ENCODE peak calls at places on chromosomes 13 and 19, in seven cellular contexts. K is A549; U is astrocyte; V is CD8-positive, alpha-beta T cell; D is Panc1; X is left ventricle myocardium inferior; I is AG04450. C is an unnamed sample. For H3K9me3, the result is how much of the 10 kb centered on the place peaks cover.

GRCh38 chr13:100040196-100040595 is 48.7 kb upstream of the PCCA start:
- DNase-seq in X (no peak), K (peak), V (no peak), D (no peak), I (no peak), U (no peak), C (no peak)

GRCh38 chr13:66618702-66619101 is 611.4 kb downstream of the PCDH9 start:
- DNase-seq in K (peak), X (no peak), U (peak), I (peak), V (no peak), D (no peak), C (no peak)

GRCh38 chr13:96984061-96984508 is 10.2 kb downstream of the OXGR1 start:
- DNase-seq in K (no peak), I (no peak), X (no peak), V (no peak), D (no peak), U (no peak), C (no peak)

GRCh38 chr13:108957369-108958012 is 328.1 kb downstream of the MYO16 start:
- DNase-seq in I (peak), V (no peak), X (no peak), U (peak), K (peak), D (no peak), C (no peak)

GRCh38 chr13:99895999-99896695 is 75.4 kb downstream of the ZIC5 start:
- DNase-seq in U (no peak), X (no peak), I (no peak), V (no peak), D (no peak), K (no peak), C (no peak)

GRCh38 chr13:30395192-30396158 is 26.8 kb upstream of the UBE2L5 start:
- DNase-seq in K (peak), D (peak), X (peak), V (peak), U (peak), I (peak), C (peak)

GRCh38 chr19:14606627-14607026 is 23.7 kb downstream of the CLEC17A start:
- DNase-seq in K (no peak), V (no peak), U (no peak), X (no peak), D (no peak), I (no peak), C (no peak)

GRCh38 chr13:44394649-44395048 is 21.0 kb downstream of the SERP2 start:
- DNase-seq in I (no peak), V (no peak), D (no peak), K (no peak), X (no peak), U (no peak), C (no peak)

GRCh38 chr13:36674337-36675212 is 755 bp downstream of the SERTM1 start:
- DNase-seq in U (no peak), I (no peak), K (no peak), D (no peak), V (no peak), X (no peak), C (no peak)

GRCh38 chr13:47005761-47006414 is 109.0 kb upstream of the HTR2A start:
- DNase-seq in I (no peak), U (no peak), V (no peak), K (no peak), X (no peak), D (no peak), C (no peak)

GRCh38 chr13:110856941-110857835 is 57.7 kb downstream of the ANKRD10 start:
- DNase-seq in X (no peak), K (no peak), U (no peak), V (no peak), I (no peak), D (no peak), C (no peak)

GRCh38 chr13:80979035-80979641 is 638.2 kb upstream of the SPRY2 start:
- DNase-seq in K (peak), X (no peak), D (peak), I (peak), V (no peak), U (peak), C (no peak)

GRCh38 chr19:57288373-57288772 is 8.1 kb downstream of the ZNF460 start:
- DNase-seq in I (no peak), D (no peak), X (no peak), K (no peak), V (no peak), U (no peak), C (no peak)

GRCh38 chr13:99589575-99589974 is 88.3 kb downstream of the TM9SF2 start:
- DNase-seq in I (no peak), U (no peak), K (no peak), V (no peak), D (no peak), X (no peak), C (no peak)

GRCh38 chr13:68176486-68176885 is 946.4 kb upstream of the PCDH9 start:
- DNase-seq in I (peak), D (no peak), K (peak), V (no peak), X (no peak), U (peak), C (no peak)

GRCh38 chr13:29384466-29384865 is 211.0 kb downstream of the SLC7A1 start:
- DNase-seq in X (peak), I (no peak), U (no peak), V (no peak), K (no peak), D (no peak), C (no peak)

GRCh38 chr19:13859361-13859880 is 17.5 kb upstream of the NANOS3 start:
- DNase-seq in X (no peak), K (peak), I (no peak), D (no peak), V (no peak), U (peak), C (no peak)

GRCh38 chr19:30622276-30622675 is 250.1 kb downstream of the ZNF536 start:
- DNase-seq in X (no peak), D (no peak), V (no peak), I (no peak), K (no peak), U (no peak), C (no peak)

GRCh38 chr13:69660155-69660554 is 447.5 kb upstream of the ATXN8OS start:
- DNase-seq in D (no peak), X (no peak), K (no peak), I (no peak), U (no peak), V (no peak), C (no peak)

GRCh38 chr19:45506991-45507863 is at the start of gene VASP:
- DNase-seq in X (peak), K (peak), D (no peak), V (peak), I (no peak), U (peak), C (peak)

GRCh38 chr19:7427944-7428343 is 60.9 kb downstream of the PEX11G start:
- DNase-seq in U (peak), I (peak), D (no peak), V (no peak), X (no peak), K (no peak), C (no peak)

GRCh38 chr13:30832845-30833332 is 73.2 kb upstream of the MEDAG start:
- DNase-seq in I (no peak), D (no peak), K (peak), V (no peak), U (peak), X (peak), C (no peak)

GRCh38 chr13:101727118-101727517 is 274.6 kb downstream of the ITGBL1 start:
- DNase-seq in K (no peak), U (no peak), I (no peak), X (no peak), V (no peak), D (no peak), C (no peak)

DNA sequence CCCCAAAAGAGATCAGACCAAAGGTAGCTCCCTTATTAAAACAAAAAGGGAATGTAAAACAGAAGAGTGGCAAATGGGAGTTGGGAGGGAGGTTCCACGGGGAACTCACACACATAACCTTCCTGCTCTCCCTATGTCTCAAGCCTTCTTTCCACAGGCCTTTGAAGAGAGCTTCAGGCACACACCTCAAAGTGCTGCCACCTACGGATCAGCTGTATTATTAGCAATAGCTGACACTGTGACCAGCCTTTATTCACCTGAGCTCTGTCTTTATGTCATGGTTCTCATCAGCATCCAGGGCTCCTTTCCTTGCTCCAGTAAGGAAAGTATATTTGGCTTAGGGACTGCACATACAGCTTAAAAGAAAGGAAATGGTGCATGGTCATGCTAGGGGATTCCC is 11.3 kb downstream of the ZNF571 start:
- DNase-seq in I (no peak), V (no peak), K (no peak), D (no peak), U (no peak), X (no peak), C (no peak)
- H3K9me3 ChIP-seq in I (under half), V (half or more), K (half or more), D (half or more), U (under half), X (under half), C (under half)

GRCh38 chr13:114087430-114087829 is 45.0 kb downstream of the RASA3 start:
- DNase-seq in D (no peak), X (no peak), U (no peak), V (no peak), I (no peak), K (no peak), C (no peak)

GRCh38 chr13:114088234-114088633 is 44.2 kb downstream of the RASA3 start:
- DNase-seq in U (no peak), D (no peak), I (no peak), V (no peak), X (no peak), K (no peak), C (no peak)

GRCh38 chr13:114089751-114090400 is 42.5 kb downstream of the RASA3 start:
- DNase-seq in I (no peak), K (no peak), D (no peak), X (no peak), V (no peak), U (no peak), C (no peak)

GRCh38 chr13:114089341-114089740 is 43.1 kb downstream of the RASA3 start:
- DNase-seq in U (no peak), V (no peak), I (no peak), X (no peak), K (no peak), D (no peak), C (no peak)

GRCh38 chr13:114088863-114089262 is 43.6 kb downstream of the RASA3 start:
- DNase-seq in K (no peak), V (no peak), U (no peak), D (no peak), I (no peak), X (no peak), C (no peak)
- H3K9me3 ChIP-seq in K (under half), V (under half), U (under half), D (under half), I (under half), X (under half), C (under half)

DNA sequence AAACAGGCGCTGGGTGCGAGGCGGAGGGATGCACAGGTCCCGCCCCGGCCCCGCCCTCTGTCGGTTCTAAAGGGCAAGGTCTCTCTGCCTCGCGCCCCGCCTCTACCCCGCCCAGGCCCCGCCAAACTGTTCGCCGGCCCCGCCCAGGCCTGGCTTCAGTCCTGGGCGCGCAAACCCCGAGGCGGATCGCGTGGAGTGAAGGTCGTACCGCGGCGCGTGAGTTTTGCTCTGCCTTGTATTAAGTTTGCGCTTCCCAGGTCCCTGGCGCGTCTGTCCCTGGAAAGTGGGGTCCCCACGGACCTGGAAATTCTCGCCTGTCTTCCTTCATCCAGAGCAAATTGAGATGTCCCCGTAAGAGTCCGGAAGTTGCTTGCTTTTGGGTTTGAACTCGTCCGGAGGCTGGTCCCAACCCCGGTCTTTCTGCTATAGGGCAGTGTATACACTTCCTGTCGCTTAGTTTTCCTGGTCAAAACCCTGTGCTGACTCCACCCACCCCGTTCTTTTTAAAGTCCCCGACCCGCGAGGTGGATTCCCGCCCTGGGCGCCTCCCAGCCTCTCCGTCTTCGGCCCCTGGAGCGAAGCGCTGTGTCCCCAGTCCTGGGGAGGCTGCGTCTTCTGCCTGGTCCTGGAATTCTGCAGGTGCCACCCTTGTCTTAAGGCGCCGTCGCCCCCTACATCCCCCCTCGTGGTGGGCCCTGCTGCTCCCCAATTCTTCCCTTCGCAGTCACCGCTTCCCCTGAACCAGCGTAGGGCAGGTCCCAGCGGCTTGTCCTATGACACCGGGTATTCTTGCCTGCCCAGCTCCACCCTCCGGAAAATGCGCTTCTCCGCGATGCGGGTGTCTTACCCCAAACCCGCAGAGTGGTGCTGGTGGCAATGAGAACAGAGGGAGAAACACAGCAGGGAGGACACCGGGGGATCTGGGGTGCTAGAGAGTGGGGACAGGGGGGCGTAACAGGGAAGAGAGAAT is 8.6 kb downstream of the ZNF808 start:
- DNase-seq in X (peak), K (no peak), I (peak), V (peak), U (peak), D (no peak), C (peak)
- H3K9me3 ChIP-seq in X (under half), K (half or more), I (under half), V (under half), U (under half), D (under half), C (under half)

GRCh38 chr19:28437390-28438346 is 775.3 kb downstream of the UQCRFS1 start:
- DNase-seq in I (no peak), V (no peak), U (no peak), X (no peak), K (no peak), D (no peak), C (no peak)

GRCh38 chr19:28444371-28444770 is 768.6 kb downstream of the UQCRFS1 start:
- DNase-seq in D (no peak), I (no peak), X (no peak), U (no peak), V (no peak), K (no peak), C (no peak)

GRCh38 chr19:28445826-28446225 is 767.1 kb downstream of the UQCRFS1 start:
- DNase-seq in U (no peak), K (no peak), I (no peak), V (no peak), X (no peak), D (no peak), C (no peak)

GRCh38 chr19:28446511-28446910 is 766.4 kb downstream of the UQCRFS1 start:
- DNase-seq in I (no peak), K (no peak), D (no peak), X (no peak), V (no peak), U (no peak), C (no peak)

DNA sequence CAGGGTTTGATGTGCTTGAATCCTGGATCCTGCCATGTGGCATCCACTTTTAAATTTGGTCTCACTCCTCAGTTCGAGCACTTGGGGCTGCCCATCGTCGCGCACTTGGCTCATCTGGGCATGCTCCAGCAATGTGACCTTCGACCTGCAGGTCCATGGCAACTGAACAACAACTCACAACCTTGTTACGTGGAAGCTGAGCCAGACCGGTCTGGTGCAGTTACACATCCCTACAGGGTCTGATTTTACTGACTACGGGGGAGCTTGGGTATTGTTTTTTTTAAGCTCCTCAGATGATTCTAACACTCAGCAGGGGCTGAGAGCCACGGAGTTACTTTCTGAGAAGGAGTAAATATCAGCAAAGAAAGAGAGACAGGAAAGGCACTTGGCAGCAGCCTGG is 769.6 kb downstream of the UQCRFS1 start:
- DNase-seq in D (no peak), U (no peak), V (no peak), X (no peak), I (no peak), K (no peak), C (no peak)
- H3K9me3 ChIP-seq in D (under half), U (under half), V (under half), X (under half), I (under half), K (under half), C (under half)

GRCh38 chr13:18951412-18951811 is 230.2 kb downstream of the TUBA3C start:
- DNase-seq in U (no peak), K (no peak), X (no peak), I (no peak), V (no peak), D (no peak), C (no peak)
- H3K9me3 ChIP-seq in U (under half), K (under half), X (under half), I (half or more), V (under half), D (under half), C (under half)